ENCODE peak calls at places on chromosomes 5 and 9, in seven cellular contexts. One of them, this sample, is unnamed.

GRCh38 chr9:134343637-134344036 is 17.4 kb downstream of the RXRA start:
- DNase-seq in HCT116: no peak
- DNase-seq in H1: no peak
- DNase-seq in GM12878: no peak
- DNase-seq in SK-N-SH: no peak
- DNase-seq in HepG2: no peak
- DNase-seq in K562: no peak
- DNase-seq in this sample: no peak

GRCh38 chr5:474826-475661 is 32.1 kb downstream of the EXOC3 start:
- DNase-seq in K562: no peak
- DNase-seq in H1: no peak
- DNase-seq in HepG2: no peak
- DNase-seq in GM12878: no peak
- DNase-seq in HCT116: no peak
- DNase-seq in SK-N-SH: no peak
- DNase-seq in this sample: no peak

GRCh38 chr9:37994639-37995347 is 74.2 kb downstream of the SHB start:
- DNase-seq in HCT116: no peak
- DNase-seq in HepG2: no peak
- DNase-seq in K562: no peak
- DNase-seq in SK-N-SH: peak; percentile 58
- DNase-seq in GM12878: peak; percentile 66
- DNase-seq in H1: no peak
- DNase-seq in this sample: no peak

GRCh38 chr5:52784741-52785140 is 3.0 kb upstream of the ITGA1 start:
- DNase-seq in H1: no peak
- DNase-seq in HepG2: no peak
- DNase-seq in K562: no peak
- DNase-seq in GM12878: no peak
- DNase-seq in SK-N-SH: no peak
- DNase-seq in HCT116: no peak
- DNase-seq in this sample: no peak

GRCh38 chr5:126544087-126544740 is 50.8 kb downstream of the ALDH7A1 start:
- DNase-seq in H1: no peak
- DNase-seq in HepG2: peak; percentile 58
- DNase-seq in HCT116: peak; percentile 19
- DNase-seq in GM12878: no peak
- DNase-seq in SK-N-SH: peak; percentile 30
- DNase-seq in K562: peak; percentile 42
- DNase-seq in this sample: peak; percentile 18

GRCh38 chr9:86102626-86103025 is 3.3 kb upstream of the GOLM1 start:
- DNase-seq in GM12878: no peak
- DNase-seq in HepG2: no peak
- DNase-seq in H1: no peak
- DNase-seq in K562: no peak
- DNase-seq in SK-N-SH: no peak
- DNase-seq in HCT116: no peak
- DNase-seq in this sample: no peak

GRCh38 chr5:72206994-72207393 is 99.7 kb downstream of the MAP1B start:
- DNase-seq in K562: no peak
- DNase-seq in SK-N-SH: no peak
- DNase-seq in HCT116: no peak
- DNase-seq in HepG2: peak; percentile 15
- DNase-seq in H1: no peak
- DNase-seq in GM12878: no peak
- DNase-seq in this sample: no peak

GRCh38 chr5:97839338-97840081 is 656.5 kb upstream of the RIOK2 start:
- DNase-seq in GM12878: no peak
- DNase-seq in SK-N-SH: no peak
- DNase-seq in K562: no peak
- DNase-seq in HCT116: no peak
- DNase-seq in HepG2: no peak
- DNase-seq in H1: no peak
- DNase-seq in this sample: no peak

GRCh38 chr9:95406114-95406513 is 88.6 kb upstream of the FANCC start:
- DNase-seq in H1: no peak
- DNase-seq in HepG2: no peak
- DNase-seq in SK-N-SH: no peak
- DNase-seq in K562: no peak
- DNase-seq in GM12878: no peak
- DNase-seq in HCT116: no peak
- DNase-seq in this sample: no peak

GRCh38 chr5:84603557-84604185 is 219.0 kb upstream of the EDIL3 start:
- DNase-seq in K562: no peak
- DNase-seq in H1: no peak
- DNase-seq in HCT116: no peak
- DNase-seq in GM12878: no peak
- DNase-seq in SK-N-SH: no peak
- DNase-seq in HepG2: no peak
- DNase-seq in this sample: no peak

GRCh38 chr5:147450596-147450995 is 59.3 kb downstream of the DPYSL3 start:
- DNase-seq in HepG2: no peak
- DNase-seq in H1: no peak
- DNase-seq in SK-N-SH: no peak
- DNase-seq in GM12878: no peak
- DNase-seq in HCT116: no peak
- DNase-seq in K562: no peak
- DNase-seq in this sample: no peak

GRCh38 chr9:89738137-89738932 is 133.5 kb downstream of the GADD45G start:
- DNase-seq in K562: no peak
- DNase-seq in HCT116: no peak
- DNase-seq in GM12878: no peak
- DNase-seq in SK-N-SH: no peak
- DNase-seq in H1: no peak
- DNase-seq in HepG2: no peak
- DNase-seq in this sample: peak; percentile 51

GRCh38 chr5:150386024-150386855 is 26.5 kb downstream of the CD74 start:
- DNase-seq in H1: no peak
- DNase-seq in K562: no peak
- DNase-seq in SK-N-SH: no peak
- DNase-seq in HepG2: no peak
- DNase-seq in HCT116: no peak
- DNase-seq in GM12878: no peak
- DNase-seq in this sample: no peak

GRCh38 chr9:111937301-111937700 is 40.7 kb downstream of the UGCG start:
- DNase-seq in HCT116: no peak
- DNase-seq in GM12878: no peak
- DNase-seq in K562: no peak
- DNase-seq in SK-N-SH: no peak
- DNase-seq in HepG2: no peak
- DNase-seq in H1: no peak
- DNase-seq in this sample: no peak

GRCh38 chr5:129745997-129746396 is 1.9 kb upstream of the MINAR2 start:
- DNase-seq in K562: no peak
- DNase-seq in GM12878: no peak
- DNase-seq in HepG2: no peak
- DNase-seq in HCT116: no peak
- DNase-seq in SK-N-SH: no peak
- DNase-seq in H1: no peak
- DNase-seq in this sample: no peak

GRCh38 chr5:159385529-159385928 is 55.2 kb upstream of the IL12B start:
- DNase-seq in K562: no peak
- DNase-seq in H1: no peak
- DNase-seq in HepG2: no peak
- DNase-seq in HCT116: no peak
- DNase-seq in GM12878: no peak
- DNase-seq in SK-N-SH: no peak
- DNase-seq in this sample: no peak

DNA sequence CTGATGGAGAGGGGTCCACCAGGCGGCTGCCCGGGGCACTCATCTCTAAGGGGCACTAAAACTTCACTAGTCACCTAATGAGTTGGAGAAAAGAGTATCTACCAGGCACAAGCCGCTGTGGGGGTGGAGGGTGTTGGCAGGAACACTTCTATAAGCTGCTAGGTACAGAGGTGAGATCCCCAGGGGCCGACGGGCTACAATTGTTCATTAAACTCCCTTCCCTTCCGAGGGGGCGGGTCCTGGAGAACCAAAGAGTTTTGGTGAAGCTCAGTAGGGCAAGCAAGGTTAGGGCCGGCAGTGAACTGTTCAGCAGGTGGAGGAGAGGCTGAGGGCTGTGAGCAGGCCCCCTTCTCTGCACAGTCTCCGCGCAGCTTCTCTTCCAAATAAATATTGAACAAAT is 78.7 kb upstream of the ARAP3 start:
- DNase-seq in K562: no peak
- DNase-seq in SK-N-SH: no peak
- DNase-seq in HCT116: no peak
- DNase-seq in GM12878: no peak
- DNase-seq in HepG2: no peak
- DNase-seq in H1: no peak
- DNase-seq in this sample: no peak
- TF ChIP-seq JUND in K562: no peak
- TF ChIP-seq JUND in SK-N-SH: no peak
- TF ChIP-seq JUND in HCT116: no peak
- TF ChIP-seq JUND in GM12878: no peak
- TF ChIP-seq JUND in HepG2: no peak
- TF ChIP-seq JUND in H1: no peak
- TF ChIP-seq JUND in this sample: no peak

DNA sequence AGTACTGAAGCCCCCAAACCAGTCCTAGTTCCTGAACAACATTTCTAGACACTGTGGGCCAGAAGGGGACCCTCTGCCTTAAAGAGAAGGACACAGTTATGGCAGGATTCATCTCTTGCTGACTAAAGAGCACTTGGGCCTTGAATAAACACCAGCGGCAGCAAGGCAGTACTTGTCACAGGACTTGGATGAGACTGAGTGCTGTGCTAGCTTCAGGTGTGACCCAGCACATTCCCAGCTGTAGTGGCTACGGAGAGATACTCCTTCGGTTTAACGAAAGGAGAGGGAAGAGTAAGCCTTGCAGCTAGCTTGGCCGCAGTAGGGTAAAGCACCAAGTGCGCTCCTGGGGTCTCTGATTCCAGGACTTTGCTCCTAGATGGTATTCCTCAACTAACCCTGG is 10.9 kb upstream of the STX17 start:
- DNase-seq in K562: no peak
- DNase-seq in HepG2: no peak
- DNase-seq in H1: no peak
- DNase-seq in GM12878: no peak
- DNase-seq in HCT116: no peak
- DNase-seq in SK-N-SH: no peak
- DNase-seq in this sample: no peak
- TF ChIP-seq JUND in K562: no peak
- TF ChIP-seq JUND in HepG2: no peak
- TF ChIP-seq JUND in H1: no peak
- TF ChIP-seq JUND in GM12878: no peak
- TF ChIP-seq JUND in HCT116: no peak
- TF ChIP-seq JUND in SK-N-SH: no peak
- TF ChIP-seq JUND in this sample: no peak

DNA sequence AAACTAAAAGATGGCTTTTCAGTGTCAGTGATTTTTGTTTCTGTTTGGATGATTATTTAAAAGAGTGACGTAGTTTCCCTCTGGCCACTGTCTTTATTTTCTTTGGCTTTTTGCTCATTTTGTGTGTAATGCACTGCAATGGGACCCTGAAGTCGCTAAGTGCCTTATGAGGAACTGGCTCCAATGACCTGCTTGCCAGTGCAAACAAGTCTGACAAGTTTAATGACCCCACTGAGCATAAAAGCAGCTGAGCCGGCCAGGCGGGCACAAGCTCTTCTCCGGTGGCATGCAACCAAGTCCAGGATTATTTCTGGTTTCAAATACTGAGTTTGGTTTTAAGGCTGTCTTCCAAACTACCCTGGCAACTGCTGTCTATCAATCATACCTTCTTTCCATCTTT is 15.6 kb upstream of the GNA14 start:
- DNase-seq in SK-N-SH: peak; percentile 44
- DNase-seq in HepG2: no peak
- DNase-seq in HCT116: no peak
- DNase-seq in K562: no peak
- DNase-seq in GM12878: no peak
- DNase-seq in H1: no peak
- DNase-seq in this sample: peak; percentile 80
- TF ChIP-seq JUND in SK-N-SH: no peak
- TF ChIP-seq JUND in HepG2: no peak
- TF ChIP-seq JUND in HCT116: no peak
- TF ChIP-seq JUND in K562: no peak
- TF ChIP-seq JUND in GM12878: no peak
- TF ChIP-seq JUND in H1: no peak
- TF ChIP-seq JUND in this sample: peak; percentile 42

GRCh38 chr5:103224894-103225246 is 33.7 kb upstream of the MACIR start:
- DNase-seq in H1: no peak
- DNase-seq in HCT116: peak; percentile 13
- DNase-seq in K562: no peak
- DNase-seq in GM12878: no peak
- DNase-seq in HepG2: no peak
- DNase-seq in SK-N-SH: no peak
- DNase-seq in this sample: no peak

GRCh38 chr5:103218164-103218563 is 40.4 kb upstream of the MACIR start:
- DNase-seq in HepG2: peak; percentile 9
- DNase-seq in HCT116: no peak
- DNase-seq in H1: no peak
- DNase-seq in K562: no peak
- DNase-seq in GM12878: no peak
- DNase-seq in SK-N-SH: no peak
- DNase-seq in this sample: no peak

GRCh38 chr5:103224118-103224893 is 34.3 kb upstream of the MACIR start:
- DNase-seq in SK-N-SH: peak; percentile 45
- DNase-seq in HCT116: peak; percentile 57
- DNase-seq in GM12878: peak; percentile 16
- DNase-seq in H1: peak; percentile 68
- DNase-seq in K562: peak; percentile 70
- DNase-seq in HepG2: peak; percentile 60
- DNase-seq in this sample: peak; percentile 82

GRCh38 chr5:103228056-103228455 is 30.5 kb upstream of the MACIR start:
- DNase-seq in HCT116: no peak
- DNase-seq in GM12878: no peak
- DNase-seq in HepG2: no peak
- DNase-seq in K562: no peak
- DNase-seq in SK-N-SH: no peak
- DNase-seq in H1: no peak
- DNase-seq in this sample: no peak

DNA sequence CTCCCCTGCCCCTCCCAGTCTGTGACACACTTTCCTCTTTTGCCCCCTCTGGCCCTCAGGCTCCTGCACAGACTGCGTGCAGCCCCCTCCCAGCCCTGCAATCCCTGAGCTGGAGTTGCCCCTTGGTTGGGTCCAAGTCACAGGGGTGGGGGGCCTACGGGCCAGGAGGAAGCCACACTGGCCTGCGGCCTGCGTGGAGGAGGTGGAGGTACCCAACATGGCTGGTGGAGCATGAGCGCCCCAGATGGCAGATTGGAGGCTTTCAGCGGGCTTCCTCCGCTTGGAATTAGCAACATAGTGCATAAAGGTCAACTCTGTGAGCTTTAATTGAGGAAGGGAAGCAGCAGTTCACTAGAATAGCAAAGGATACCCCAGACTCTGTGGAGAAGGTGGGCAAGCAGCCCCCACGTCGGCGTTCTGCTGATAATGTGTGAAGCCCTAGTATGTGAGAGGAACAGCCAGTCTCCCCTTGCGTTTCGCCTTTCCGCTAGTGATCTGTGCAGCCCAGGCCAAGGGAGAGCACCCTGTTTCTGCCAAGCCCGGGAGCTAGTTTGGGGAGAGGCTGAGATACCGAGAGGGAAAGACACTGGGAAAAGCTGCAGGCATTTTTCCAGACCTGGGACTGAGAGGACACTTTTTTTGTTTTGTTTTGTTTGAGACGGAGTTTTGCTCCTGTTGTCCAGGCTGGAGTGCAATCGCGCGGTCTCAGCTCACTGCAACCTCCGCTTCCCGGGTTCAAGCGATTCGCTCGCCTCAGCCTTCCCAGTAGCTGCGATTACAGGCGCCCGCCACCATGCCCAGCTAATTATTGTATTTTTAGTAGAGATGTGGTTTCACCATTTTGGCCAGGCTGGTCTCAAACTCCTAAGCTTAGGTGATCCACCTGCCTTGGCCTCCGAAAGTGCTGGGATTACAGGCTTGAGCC is 35.3 kb upstream of the MACIR start:
- DNase-seq in K562: no peak
- DNase-seq in HCT116: no peak
- DNase-seq in HepG2: no peak
- DNase-seq in SK-N-SH: no peak
- DNase-seq in GM12878: no peak
- DNase-seq in H1: peak; percentile 7
- DNase-seq in this sample: no peak
- TF ChIP-seq JUND in K562: no peak
- TF ChIP-seq JUND in HCT116: no peak
- TF ChIP-seq JUND in HepG2: no peak
- TF ChIP-seq JUND in SK-N-SH: no peak
- TF ChIP-seq JUND in GM12878: no peak
- TF ChIP-seq JUND in H1: no peak
- TF ChIP-seq JUND in this sample: no peak